ENCODE peak calls at places on chromosomes 16 and 17, in five cellular contexts. Y is GM23338; J is CD4-positive, CD25-positive, alpha-beta regulatory T cell; O is thyroid gland; N is GM23248. D is an unnamed sample.

GRCh38 chr17:35046740-35047283 is 16.7 kb downstream of the RFFL start:
- DNase-seq in Y (no peak), J (peak; percentile 65), O (no peak), N (peak; percentile 56), D (no peak)

GRCh38 chr17:74442670-74443515 is 11.0 kb downstream of the GPRC5C start:
- DNase-seq in Y (peak; percentile 64), J (no peak), O (peak; percentile 96), N (peak; percentile 25), D (peak; percentile 91)

GRCh38 chr16:88569985-88570690 is at the start of gene ZC3H18:
- DNase-seq in Y (peak; percentile 98), J (peak; percentile 96), O (peak; percentile 98), N (peak; percentile 99), D (peak; percentile 99)

GRCh38 chr16:68436581-68436980 is 11.7 kb downstream of the SMPD3 start:
- DNase-seq in Y (peak; percentile 80), J (no peak), O (no peak), N (no peak), D (no peak)

GRCh38 chr16:1786242-1787055 is 3.7 kb downstream of the NUBP2 start:
- DNase-seq in Y (no peak), J (no peak), O (no peak), N (no peak), D (peak; percentile 22)

GRCh38 chr16:19307587-19308241 is 22.2 kb downstream of the CLEC19A start:
- DNase-seq in Y (peak; percentile 84), J (no peak), O (peak; percentile 2), N (no peak), D (no peak)

GRCh38 chr16:4381072-4381934 is 9.7 kb downstream of the VASN start:
- DNase-seq in Y (no peak), J (no peak), O (peak; percentile 99), N (no peak), D (peak; percentile 90)

GRCh38 chr17:77688369-77688768 is 270.1 kb upstream of the TNRC6C start:
- DNase-seq in Y (no peak), J (no peak), O (no peak), N (no peak), D (no peak)

GRCh38 chr16:14232106-14232890 is 161.2 kb downstream of the MRTFB start:
- DNase-seq in Y (no peak), J (no peak), O (no peak), N (no peak), D (no peak)

GRCh38 chr17:40461774-40462342 is 18.6 kb downstream of the IGFBP4 start:
- DNase-seq in Y (no peak), J (no peak), O (no peak), N (peak; percentile 62), D (no peak)

GRCh38 chr17:80408872-80409271 is 6.1 kb upstream of the ENDOV start:
- DNase-seq in Y (no peak), J (no peak), O (peak; percentile 39), N (peak; percentile 34), D (no peak)

GRCh38 chr16:69724981-69725479 is 1.3 kb downstream of the NQO1 start:
- DNase-seq in Y (peak; percentile 12), J (no peak), O (no peak), N (peak; percentile 39), D (no peak)

GRCh38 chr16:51445250-51445649 is 294.2 kb upstream of the SALL1 start:
- DNase-seq in Y (no peak), J (no peak), O (no peak), N (no peak), D (no peak)

GRCh38 chr16:54097774-54098173 is 188.8 kb downstream of the IRX3 start:
- DNase-seq in Y (no peak), J (no peak), O (no peak), N (no peak), D (no peak)

GRCh38 chr17:50426814-50427787 is 1.1 kb downstream of the ACSF2 start:
- DNase-seq in Y (peak; percentile 73), J (peak; percentile 26), O (peak; percentile 77), N (peak; percentile 56), D (peak; percentile 27)

GRCh38 chr17:72538921-72539352 is 418.1 kb downstream of the SOX9 start:
- DNase-seq in Y (peak; percentile 49), J (no peak), O (peak; percentile 71), N (no peak), D (no peak)

GRCh38 chr16:75222271-75222783 is 3.5 kb downstream of the CTRB1 start:
- DNase-seq in Y (peak; percentile 25), J (no peak), O (peak; percentile 25), N (peak; percentile 60), D (no peak)

GRCh38 chr16:28549301-28549899 is 4.3 kb upstream of the SGF29 start:
- DNase-seq in Y (peak; percentile 45), J (peak; percentile 39), O (peak; percentile 26), N (peak; percentile 68), D (no peak)

GRCh38 chr17:81082177-81083073 is 47.5 kb downstream of the BAIAP2 start:
- DNase-seq in Y (no peak), J (no peak), O (peak; percentile 27), N (no peak), D (no peak)

GRCh38 chr17:60712675-60713074 is 35.0 kb downstream of the BCAS3 start:
- DNase-seq in Y (no peak), J (no peak), O (no peak), N (no peak), D (no peak)

GRCh38 chr17:69597898-69598692 is 183.6 kb downstream of the MAP2K6 start:
- DNase-seq in Y (no peak), J (no peak), O (no peak), N (peak; percentile 81), D (no peak)

GRCh38 chr16:397135-397661 is at the start of gene NME4:
- DNase-seq in Y (peak; percentile 76), J (peak; percentile 17), O (peak; percentile 27), N (peak; percentile 77), D (no peak)

GRCh38 chr16:75443301-75443700 is 10.0 kb upstream of the CFDP1 start:
- DNase-seq in Y (no peak), J (no peak), O (no peak), N (peak; percentile 40), D (no peak)

GRCh38 chr16:87926246-87927194 is 9.8 kb downstream of the CA5A start:
- DNase-seq in Y (no peak), J (no peak), O (peak; percentile 88), N (no peak), D (no peak)

GRCh38 chr16:79751785-79752184 is 151.2 kb upstream of the MAF start:
- DNase-seq in Y (no peak), J (no peak), O (no peak), N (peak; percentile 10), D (no peak)

GRCh38 chr17:44352922-44353655 is 8.0 kb downstream of the GRN start:
- DNase-seq in Y (no peak), J (no peak), O (no peak), N (no peak), D (no peak)

GRCh38 chr16:66520406-66521194 is 29.3 kb downstream of the TK2 start:
- DNase-seq in Y (no peak), J (no peak), O (no peak), N (no peak), D (no peak)

GRCh38 chr16:19131809-19132777 is 18.3 kb downstream of the ITPRIPL2 start:
- DNase-seq in Y (no peak), J (no peak), O (no peak), N (peak; percentile 19), D (no peak)

GRCh38 chr17:65742433-65743312 is 181.2 kb upstream of the AXIN2 start:
- DNase-seq in Y (peak; percentile 24), J (peak; percentile 12), O (no peak), N (peak; percentile 94), D (no peak)

DNA sequence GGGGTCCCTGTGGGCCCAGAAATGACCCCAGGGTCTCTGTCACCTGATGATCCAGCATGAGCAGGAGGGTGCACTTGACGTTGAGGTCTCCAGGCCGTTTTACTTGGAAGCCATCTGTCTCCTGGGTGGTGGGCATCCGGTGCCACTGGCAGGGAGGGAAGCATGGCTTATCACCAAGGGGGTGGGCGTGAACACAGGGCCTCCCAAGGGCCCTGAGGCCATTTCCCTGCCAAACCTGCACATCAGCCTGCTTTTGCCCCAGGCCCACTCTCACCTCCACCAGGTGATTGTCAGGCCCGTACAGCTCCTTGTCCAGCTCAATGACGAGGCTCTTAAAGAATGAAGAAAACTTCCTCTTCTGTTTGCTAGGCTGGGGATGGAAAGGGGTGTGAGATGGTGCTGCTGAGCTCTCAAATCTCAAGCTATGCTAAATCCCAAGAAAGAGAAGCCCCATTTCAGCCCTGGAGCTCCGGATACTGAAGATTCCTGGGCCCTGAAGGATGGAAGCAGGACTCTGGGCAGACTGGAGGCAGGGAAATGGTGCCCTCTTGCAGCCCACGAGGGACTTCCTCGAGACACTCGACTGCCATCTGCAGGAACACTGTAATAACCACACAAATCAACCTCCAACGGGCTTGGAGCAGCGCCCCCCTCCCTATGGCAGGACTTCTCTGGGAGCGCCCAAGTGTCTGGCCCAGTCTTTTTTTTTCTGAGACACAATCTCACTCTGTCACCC is 7.1 kb upstream of the FTSJ3 start:
- DNase-seq in Y (peak; percentile 90), J (peak; percentile 64), O (peak; percentile 89), N (peak; percentile 95), D (peak; percentile 78)
- H3K4me1 ChIP-seq in Y (peaks cover 14% of the 10 kb centered on the region), J (peaks cover 60% of the 10 kb centered on the region), O (peaks cover 27% of the 10 kb centered on the region), N (peaks cover 15% of the 10 kb centered on the region), D (peaks cover 39% of the 10 kb centered on the region)

GRCh38 chr16:49533436-49533835 is 159.8 kb downstream of the C16orf78 start:
- DNase-seq in Y (no peak), J (no peak), O (no peak), N (no peak), D (no peak)
- H3K27ac ChIP-seq in Y (no peak overlapping the region), J (no peak overlapping the region), O (no peak overlapping the region), N (no peak overlapping the region), D (no peak overlapping the region)

DNA sequence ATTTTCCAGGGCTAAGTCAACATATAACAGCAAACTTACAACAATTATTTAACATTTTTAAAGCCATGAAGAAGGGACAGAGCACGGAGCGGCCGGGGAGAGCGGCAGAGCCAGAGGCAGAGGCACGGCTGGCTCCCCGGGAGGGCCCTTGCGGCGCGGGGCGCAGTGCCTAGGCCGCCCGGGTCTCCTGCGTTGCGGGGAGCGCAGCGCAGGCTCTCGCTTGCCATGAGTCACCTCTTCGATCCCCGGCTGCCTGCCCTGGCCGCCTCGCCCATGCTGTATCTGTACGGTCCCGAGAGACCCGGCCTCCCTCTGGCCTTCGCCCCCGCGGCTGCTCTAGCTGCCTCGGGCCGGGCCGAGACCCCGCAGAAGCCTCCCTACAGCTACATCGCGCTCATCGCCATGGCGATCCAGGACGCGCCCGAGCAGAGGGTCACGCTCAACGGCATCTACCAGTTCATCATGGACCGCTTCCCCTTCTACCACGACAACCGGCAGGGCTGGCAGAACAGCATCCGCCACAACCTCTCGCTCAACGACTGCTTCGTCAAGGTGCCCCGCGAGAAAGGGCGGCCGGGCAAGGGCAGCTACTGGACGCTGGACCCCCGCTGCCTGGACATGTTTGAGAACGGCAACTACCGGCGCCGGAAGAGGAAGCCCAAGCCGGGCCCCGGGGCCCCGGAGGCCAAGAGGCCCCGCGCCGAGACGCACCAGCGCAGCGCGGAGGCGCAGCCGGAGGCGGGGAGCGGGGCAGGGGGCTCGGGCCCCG is at the start of gene FOXL1:
- DNase-seq in Y (peak; percentile 55), J (no peak), O (no peak), N (peak; percentile 91), D (no peak)
- H3K4me3 ChIP-seq in Y (peak within 1 kb of the TSS; percentile 75), J (no peak within 1 kb of the TSS), O (no peak within 1 kb of the TSS), N (peak within 1 kb of the TSS; percentile 81), D (peak within 1 kb of the TSS; percentile 43)

GRCh38 chr17:29620779-29621500 is 1.8 kb downstream of the CORO6 start:
- DNase-seq in Y (no peak), J (no peak), O (no peak), N (no peak), D (no peak)

GRCh38 chr17:29618272-29619065 is 4.2 kb downstream of the CORO6 start:
- DNase-seq in Y (peak; percentile 72), J (no peak), O (no peak), N (no peak), D (no peak)

GRCh38 chr17:29617481-29618271 is 5.0 kb downstream of the CORO6 start:
- DNase-seq in Y (peak; percentile 86), J (peak; percentile 84), O (peak; percentile 65), N (peak; percentile 50), D (peak; percentile 88)

GRCh38 chr17:29620271-29620670 is 2.4 kb downstream of the CORO6 start:
- DNase-seq in Y (peak; percentile 58), J (no peak), O (no peak), N (peak; percentile 48), D (peak; percentile 62)

GRCh38 chr17:29619251-29619650 is 3.5 kb downstream of the CORO6 start:
- DNase-seq in Y (peak; percentile 66), J (no peak), O (peak; percentile 61), N (peak; percentile 52), D (peak; percentile 84)
- H3K4me1 ChIP-seq in Y (peaks cover 38% of the 10 kb centered on the region), J (peaks cover 59% of the 10 kb centered on the region), O (peaks cover 38% of the 10 kb centered on the region), N (no peaks in the 10 kb centered on the region), D (peaks cover 69% of the 10 kb centered on the region)

D was measured in psoas muscle.